ENCODE peak calls at places on chromosomes 6 and 20, in six cellular contexts. I, M, D, R, N and U are unnamed samples.

GRCh38 chr6:33794910-33795615 is 6.1 kb upstream of the LEMD2 start:
- DNase-seq in I (no peak), M (no peak), D (no peak), R (no peak), N (no peak), U (peak; percentile 83)

GRCh38 chr6:26322645-26323482 is 42.1 kb upstream of the BTN3A2 start:
- DNase-seq in I (peak; percentile 46), M (peak; percentile 68), D (peak; percentile 92), R (no peak), N (peak; percentile 46), U (peak; percentile 80)

GRCh38 chr6:69704916-69705315 is 91.9 kb downstream of the LMBRD1 start:
- DNase-seq in I (no peak), M (no peak), D (no peak), R (no peak), N (no peak), U (no peak)

GRCh38 chr20:53621482-53622246 is 28.0 kb upstream of the ZNF217 start:
- DNase-seq in I (no peak), M (no peak), D (peak; percentile 87), R (no peak), N (no peak), U (peak; percentile 61)

GRCh38 chr6:66849843-66850242 is 1142.8 kb upstream of the EYS start:
- DNase-seq in I (no peak), M (no peak), D (no peak), R (no peak), N (no peak), U (no peak)

GRCh38 chr6:5520796-5521195 is 259.5 kb downstream of the FARS2 start:
- DNase-seq in I (no peak), M (no peak), D (no peak), R (no peak), N (no peak), U (no peak)

GRCh38 chr20:11792229-11792953 is 125.3 kb upstream of the BTBD3 start:
- DNase-seq in I (no peak), M (no peak), D (no peak), R (no peak), N (no peak), U (no peak)

GRCh38 chr6:92777146-92777740 is 642.1 kb downstream of the EPHA7 start:
- DNase-seq in I (no peak), M (no peak), D (peak; percentile 18), R (no peak), N (no peak), U (peak; percentile 46)

GRCh38 chr20:41363601-41364000 is 3.0 kb downstream of the EMILIN3 start:
- DNase-seq in I (no peak), M (no peak), D (no peak), R (no peak), N (no peak), U (no peak)

GRCh38 chr20:48171626-48172025 is 386.3 kb upstream of the SULF2 start:
- DNase-seq in I (no peak), M (no peak), D (no peak), R (no peak), N (no peak), U (no peak)